ENCODE peak calls at places on chromosomes 7 and 10, in five cellular contexts. Z is psoas muscle; X is pancreas; N is IMR-90; M is CD8-positive, alpha-beta T cell. P is an unnamed sample. For H3K27me3, the result is how much of the 10 kb centered on the place peaks cover.

GRCh38 chr10:44935201-44935960 is 24.2 kb upstream of the RASSF4 start:
- DNase-seq in Z (peak), X (peak), N (peak), M (no peak), P (no peak)

GRCh38 chr10:69096045-69096444 is 8.1 kb downstream of the SRGN start:
- DNase-seq in Z (no peak), X (no peak), N (no peak), M (no peak), P (no peak)

GRCh38 chr10:100688201-100688600 is 57.2 kb upstream of the PAX2 start:
- DNase-seq in Z (no peak), X (no peak), N (no peak), M (no peak), P (no peak)

GRCh38 chr10:18216482-18216881 is 76.3 kb downstream of the CACNB2 start:
- DNase-seq in Z (no peak), X (no peak), N (peak), M (no peak), P (no peak)

GRCh38 chr7:47888371-47889265 is 59.6 kb downstream of the PKD1L1 start:
- DNase-seq in Z (no peak), X (no peak), N (no peak), M (no peak), P (no peak)

GRCh38 chr7:98902523-98902922 is 24.2 kb downstream of the TRRAP start:
- DNase-seq in Z (no peak), X (no peak), N (no peak), M (no peak), P (no peak)

GRCh38 chr10:73991846-73992245 is 6.1 kb upstream of the VCL start:
- DNase-seq in Z (peak), X (no peak), N (no peak), M (peak), P (peak)

GRCh38 chr10:71598673-71599072 is 120.9 kb downstream of the C10orf105 start:
- DNase-seq in Z (peak), X (peak), N (no peak), M (no peak), P (no peak)

GRCh38 chr10:49212783-49213182 is 24.6 kb upstream of the TMEM273 start:
- DNase-seq in Z (no peak), X (no peak), N (no peak), M (no peak), P (no peak)

GRCh38 chr7:128035712-128036111 is 4.5 kb upstream of the LRRC4 start:
- DNase-seq in Z (no peak), X (no peak), N (no peak), M (no peak), P (no peak)

GRCh38 chr10:29658984-29659769 is 24.4 kb upstream of the SVIL start:
- DNase-seq in Z (peak), X (no peak), N (peak), M (peak), P (peak)

GRCh38 chr7:2165610-2166594 is 66.8 kb downstream of the MAD1L1 start:
- DNase-seq in Z (peak), X (no peak), N (no peak), M (no peak), P (no peak)

GRCh38 chr10:95741807-95742528 is 14.0 kb upstream of the ENTPD1 start:
- DNase-seq in Z (no peak), X (no peak), N (peak), M (no peak), P (no peak)

GRCh38 chr7:38629621-38630020 is 1.6 kb downstream of the AMPH start:
- DNase-seq in Z (no peak), X (no peak), N (peak), M (no peak), P (no peak)

GRCh38 chr10:42958142-42958868 is 118.6 kb upstream of the RET start:
- DNase-seq in Z (no peak), X (no peak), N (no peak), M (no peak), P (no peak)

GRCh38 chr7:112286294-112287086 is 80.0 kb downstream of the ZNF277 start:
- DNase-seq in Z (no peak), X (no peak), N (no peak), M (no peak), P (no peak)

GRCh38 chr10:84766923-84767322 is 438.5 kb downstream of the CCSER2 start:
- DNase-seq in Z (no peak), X (no peak), N (no peak), M (no peak), P (no peak)

GRCh38 chr10:100333821-100334469 is 3.9 kb upstream of the PKD2L1 start:
- DNase-seq in Z (no peak), X (no peak), N (no peak), M (no peak), P (no peak)

GRCh38 chr7:80089341-80089740 is 45.3 kb upstream of the GNAI1 start:
- DNase-seq in Z (no peak), X (no peak), N (peak), M (no peak), P (no peak)

GRCh38 chr7:22566592-22566991 is 66.6 kb upstream of the STEAP1B start:
- DNase-seq in Z (no peak), X (no peak), N (no peak), M (no peak), P (no peak)

GRCh38 chr7:104795086-104795485 is 218.9 kb upstream of the KMT2E start:
- DNase-seq in Z (no peak), X (no peak), N (no peak), M (no peak), P (no peak)

GRCh38 chr10:78952686-78953085 is 116.1 kb upstream of the ZMIZ1 start:
- DNase-seq in Z (peak), X (no peak), N (no peak), M (no peak), P (no peak)

GRCh38 chr7:95012001-95012400 is 104.6 kb downstream of the PPP1R9A start:
- DNase-seq in Z (no peak), X (no peak), N (no peak), M (no peak), P (no peak)

GRCh38 chr10:43038783-43039628 is 37.9 kb upstream of the RET start:
- DNase-seq in Z (no peak), X (no peak), N (no peak), M (no peak), P (no peak)

GRCh38 chr10:87054373-87055295 is 34.5 kb downstream of the FAM25A start:
- DNase-seq in Z (no peak), X (no peak), N (peak), M (no peak), P (no peak)

GRCh38 chr10:34768261-34768971 is 46.7 kb downstream of the PARD3 start:
- DNase-seq in Z (peak), X (peak), N (peak), M (no peak), P (no peak)

GRCh38 chr10:51501396-51501795 is 198.0 kb downstream of the CSTF2T start:
- DNase-seq in Z (no peak), X (no peak), N (peak), M (no peak), P (no peak)

GRCh38 chr7:19101911-19102310 is 15.5 kb downstream of the TWIST1 start:
- DNase-seq in Z (no peak), X (no peak), N (no peak), M (no peak), P (no peak)

GRCh38 chr10:24826022-24826421 is 102.3 kb upstream of the ARHGAP21 start:
- DNase-seq in Z (no peak), X (no peak), N (peak), M (no peak), P (no peak)

GRCh38 chr7:29854257-29854938 is 48.1 kb downstream of the WIPF3 start:
- DNase-seq in Z (no peak), X (no peak), N (no peak), M (no peak), P (no peak)

GRCh38 chr7:4113976-4114375 is 568.1 kb upstream of the FOXK1 start:
- DNase-seq in Z (no peak), X (no peak), N (no peak), M (no peak), P (no peak)

GRCh38 chr10:60733826-60734225 is 44.5 kb upstream of the CDK1 start:
- DNase-seq in Z (no peak), X (no peak), N (no peak), M (no peak), P (no peak)
- H3K27me3 ChIP-seq in Z (under half), X (under half), N (half or more), M (under half), P (under half)

DNA sequence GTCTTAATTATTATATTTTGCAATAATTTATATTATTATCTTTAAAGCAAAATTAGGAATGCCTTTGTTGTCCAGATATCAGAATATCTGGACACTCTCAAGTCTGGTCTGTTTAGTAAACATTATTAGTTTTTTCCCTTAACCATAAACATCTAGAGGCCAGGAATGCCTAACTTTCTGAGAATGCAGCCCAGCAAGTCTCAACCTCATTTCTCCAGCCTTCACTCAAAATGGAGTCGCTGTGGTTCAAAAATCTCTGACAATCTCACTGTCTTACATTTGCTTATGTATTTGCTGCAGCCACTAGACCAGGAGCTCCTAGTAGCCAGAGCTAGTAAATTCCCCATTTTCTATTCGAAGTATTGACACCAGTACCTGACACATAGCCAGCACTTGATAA is 49.7 kb upstream of the INHBA start:
- DNase-seq in Z (no peak), X (no peak), N (no peak), M (no peak), P (no peak)
- H3K4me3 ChIP-seq in Z (no peak), X (no peak), N (no peak), M (no peak), P (no peak)

GRCh38 chr7:155462163-155462735 is 4.3 kb downstream of the EN2 start:
- DNase-seq in Z (no peak), X (no peak), N (no peak), M (no peak), P (no peak)

GRCh38 chr7:155461631-155462030 is 3.7 kb downstream of the EN2 start:
- DNase-seq in Z (no peak), X (no peak), N (no peak), M (no peak), P (no peak)

GRCh38 chr7:155464948-155465739 is 7.2 kb downstream of the EN2 start:
- DNase-seq in Z (no peak), X (no peak), N (no peak), M (no peak), P (no peak)

GRCh38 chr7:155464183-155464582 is 6.3 kb downstream of the EN2 start:
- DNase-seq in Z (no peak), X (no peak), N (no peak), M (no peak), P (no peak)

DNA sequence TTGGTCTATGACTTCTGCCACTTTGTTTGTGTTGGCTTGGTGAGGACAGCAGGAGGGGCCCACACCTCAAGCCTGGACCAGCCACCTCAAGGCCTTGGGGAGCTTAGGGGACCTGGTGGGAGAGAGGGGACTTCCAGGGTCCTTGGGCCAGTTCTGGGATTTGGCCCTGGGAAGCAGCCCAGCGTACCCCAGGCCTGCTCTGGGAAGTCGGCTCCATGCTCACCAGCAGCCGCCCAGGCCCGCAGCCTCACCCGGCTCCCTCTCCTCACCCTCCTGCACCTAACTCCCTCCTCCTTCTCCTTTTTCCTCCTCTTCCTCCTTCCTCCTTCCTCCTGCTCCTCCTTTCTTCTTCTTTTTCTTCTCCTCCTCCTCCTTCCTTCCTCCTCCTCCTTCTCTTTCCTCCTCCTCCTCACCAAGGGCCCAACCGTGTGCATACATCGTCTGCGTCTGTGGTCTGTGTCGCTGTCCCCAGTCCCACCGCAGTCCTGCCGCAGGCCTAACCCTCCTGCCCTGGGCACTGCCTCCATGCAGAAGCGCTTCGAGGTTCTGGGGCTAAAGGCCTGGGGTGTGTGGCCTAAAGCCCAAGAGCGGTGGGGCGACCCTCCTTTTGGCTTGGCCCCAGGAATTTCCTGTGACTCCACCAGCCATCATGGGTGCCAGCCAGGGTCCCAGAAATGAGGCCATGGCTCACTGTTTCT is 5.3 kb downstream of the EN2 start:
- DNase-seq in Z (no peak), X (no peak), N (no peak), M (no peak), P (no peak)
- H3K27me3 ChIP-seq in Z (half or more), X (under half), N (half or more), M (half or more), P (under half)

DNA sequence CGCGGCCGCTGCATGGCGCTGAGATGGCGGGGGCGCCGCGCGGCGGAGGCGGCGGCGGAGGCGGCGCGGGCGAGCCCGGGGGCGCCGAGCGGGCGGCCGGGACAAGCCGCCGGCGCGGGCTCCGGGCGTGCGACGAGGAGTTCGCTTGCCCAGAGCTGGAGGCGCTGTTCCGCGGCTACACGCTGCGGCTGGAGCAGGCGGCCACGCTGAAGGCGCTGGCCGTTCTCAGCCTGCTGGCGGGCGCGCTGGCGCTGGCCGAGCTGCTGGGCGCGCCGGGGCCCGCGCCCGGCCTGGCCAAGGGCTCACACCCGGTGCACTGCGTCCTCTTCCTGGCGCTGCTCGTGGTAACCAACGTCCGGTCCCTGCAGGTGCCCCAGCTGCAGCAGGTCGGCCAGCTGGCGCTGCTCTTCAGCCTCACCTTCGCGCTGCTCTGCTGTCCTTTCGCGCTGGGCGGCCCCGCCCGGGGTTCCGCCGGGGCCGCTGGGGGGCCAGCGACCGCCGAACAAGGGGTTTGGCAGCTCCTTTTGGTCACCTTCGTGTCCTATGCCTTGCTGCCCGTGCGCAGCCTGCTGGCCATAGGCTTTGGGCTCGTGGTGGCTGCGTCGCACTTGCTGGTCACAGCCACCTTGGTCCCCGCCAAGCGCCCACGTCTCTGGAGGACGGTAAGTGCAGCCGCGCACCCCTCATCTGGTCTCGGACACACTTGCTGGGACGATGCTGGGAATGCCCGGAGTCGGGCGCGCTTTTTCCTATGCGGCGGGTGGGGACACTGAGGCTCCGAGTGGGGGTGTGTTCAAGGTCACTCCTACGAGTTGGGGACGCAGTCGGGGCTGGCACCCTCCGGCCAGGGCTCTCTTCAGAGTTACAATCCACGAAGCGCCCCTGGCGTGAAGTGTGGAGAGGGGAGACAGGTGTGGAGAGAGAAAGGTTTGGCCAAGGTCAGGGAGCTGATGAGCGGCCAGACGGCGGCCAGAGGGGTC is 643 bp downstream of the ADCY1 start:
- DNase-seq in Z (no peak), X (peak), N (peak), M (no peak), P (no peak)
- H3K4me3 ChIP-seq in Z (peak), X (peak), N (peak), M (no peak), P (no peak)

GRCh38 chr7:26863504-26864308 is 684 bp downstream of the SKAP2 start:
- DNase-seq in Z (no peak), X (no peak), N (peak), M (no peak), P (peak)
- H3K27me3 ChIP-seq in Z (under half), X (under half), N (under half), M (under half), P (under half)

GRCh38 chr10:5206799-5207198 is 10.2 kb downstream of the AKR1C4 start:
- DNase-seq in Z (no peak), X (no peak), N (no peak), M (no peak), P (no peak)
- H3K4me3 ChIP-seq in Z (no peak), X (no peak), N (no peak), M (no peak), P (no peak)